ENCODE peak calls at places on chromosomes 13 and 19, in six cellular contexts. One of them, this sample, is unnamed.

GRCh38 chr13:77701305-77701704 is 3.8 kb downstream of the SLAIN1 start:
- DNase-seq in mesendoderm: no peak
- DNase-seq in H1: no peak
- DNase-seq in neuronal stem cell: no peak
- DNase-seq in IMR-90: no peak
- DNase-seq in H9: no peak
- DNase-seq in this sample: no peak

GRCh38 chr19:43534811-43535761 is 2.1 kb downstream of the ZNF575 start:
- DNase-seq in mesendoderm: peak; percentile 93
- DNase-seq in H1: peak; percentile 89
- DNase-seq in neuronal stem cell: peak; percentile 54
- DNase-seq in IMR-90: peak; percentile 61
- DNase-seq in H9: peak; percentile 92
- DNase-seq in this sample: peak; percentile 74

GRCh38 chr13:101523732-101524131 is 71.3 kb downstream of the ITGBL1 start:
- DNase-seq in mesendoderm: no peak
- DNase-seq in H1: no peak
- DNase-seq in neuronal stem cell: no peak
- DNase-seq in IMR-90: peak; percentile 84
- DNase-seq in H9: no peak
- DNase-seq in this sample: peak; percentile 25

GRCh38 chr13:21137696-21138095 is 38.7 kb downstream of the SKA3 start:
- DNase-seq in mesendoderm: peak; percentile 27
- DNase-seq in H1: no peak
- DNase-seq in neuronal stem cell: no peak
- DNase-seq in IMR-90: peak; percentile 49
- DNase-seq in H9: no peak
- DNase-seq in this sample: peak; percentile 44

GRCh38 chr19:30547192-30547591 is 175.0 kb downstream of the ZNF536 start:
- DNase-seq in mesendoderm: no peak
- DNase-seq in H1: no peak
- DNase-seq in neuronal stem cell: no peak
- DNase-seq in IMR-90: no peak
- DNase-seq in H9: no peak
- DNase-seq in this sample: no peak

GRCh38 chr13:96650301-96650886 is 343.9 kb downstream of the OXGR1 start:
- DNase-seq in mesendoderm: peak; percentile 73
- DNase-seq in H1: no peak
- DNase-seq in neuronal stem cell: no peak
- DNase-seq in IMR-90: no peak
- DNase-seq in H9: no peak
- DNase-seq in this sample: peak; percentile 83

GRCh38 chr19:48962029-48962848 is 2.9 kb upstream of the FTL start:
- DNase-seq in mesendoderm: peak; percentile 72
- DNase-seq in H1: peak; percentile 62
- DNase-seq in neuronal stem cell: no peak
- DNase-seq in IMR-90: no peak
- DNase-seq in H9: peak; percentile 71
- DNase-seq in this sample: peak; percentile 53

GRCh38 chr19:5881543-5882299 is 11.4 kb upstream of the FUT5 start:
- DNase-seq in mesendoderm: no peak
- DNase-seq in H1: no peak
- DNase-seq in neuronal stem cell: no peak
- DNase-seq in IMR-90: no peak
- DNase-seq in H9: no peak
- DNase-seq in this sample: no peak

GRCh38 chr13:38223093-38223492 is 126.6 kb upstream of the UFM1 start:
- DNase-seq in mesendoderm: peak; percentile 68
- DNase-seq in H1: no peak
- DNase-seq in neuronal stem cell: peak; percentile 38
- DNase-seq in IMR-90: peak; percentile 1
- DNase-seq in H9: no peak
- DNase-seq in this sample: peak; percentile 31

GRCh38 chr19:41808663-41809566 is 12.5 kb downstream of the CEACAM3 start:
- DNase-seq in mesendoderm: no peak
- DNase-seq in H1: no peak
- DNase-seq in neuronal stem cell: no peak
- DNase-seq in IMR-90: no peak
- DNase-seq in H9: no peak
- DNase-seq in this sample: no peak

GRCh38 chr19:3179739-3180293 is 1.2 kb downstream of the S1PR4 start:
- DNase-seq in mesendoderm: no peak
- DNase-seq in H1: no peak
- DNase-seq in neuronal stem cell: no peak
- DNase-seq in IMR-90: no peak
- DNase-seq in H9: peak; percentile 23
- DNase-seq in this sample: no peak

GRCh38 chr13:111304041-111304544 is 16.3 kb upstream of the TEX29 start:
- DNase-seq in mesendoderm: no peak
- DNase-seq in H1: no peak
- DNase-seq in neuronal stem cell: no peak
- DNase-seq in IMR-90: no peak
- DNase-seq in H9: no peak
- DNase-seq in this sample: no peak

GRCh38 chr13:67075239-67075638 is 154.9 kb downstream of the PCDH9 start:
- DNase-seq in mesendoderm: no peak
- DNase-seq in H1: no peak
- DNase-seq in neuronal stem cell: no peak
- DNase-seq in IMR-90: peak; percentile 15
- DNase-seq in H9: no peak
- DNase-seq in this sample: no peak

DNA sequence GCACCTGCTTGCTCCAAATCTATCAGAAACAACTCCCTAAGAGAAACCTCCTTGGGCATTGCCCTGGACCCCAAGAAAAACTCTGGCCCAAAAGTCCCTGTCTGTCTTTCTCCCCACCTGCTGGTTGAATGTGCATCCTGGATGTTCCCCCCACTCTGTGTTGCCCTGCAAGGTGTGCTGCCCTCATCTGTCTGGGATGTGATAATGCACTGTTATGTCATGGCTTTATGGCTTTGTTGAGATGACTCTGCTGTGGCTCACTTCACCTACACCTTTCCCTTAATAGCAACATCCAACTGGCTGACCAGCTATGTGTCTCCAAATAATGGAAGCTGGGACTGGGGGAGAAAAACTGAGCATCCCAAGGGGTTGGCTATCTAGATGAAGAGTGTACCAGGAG is 2.6 kb downstream of the ZNF20 start:
- DNase-seq in mesendoderm: peak; percentile 77
- DNase-seq in H1: no peak
- DNase-seq in neuronal stem cell: no peak
- DNase-seq in IMR-90: no peak
- DNase-seq in H9: peak; percentile 33
- DNase-seq in this sample: no peak
- H2BK15ac ChIP-seq in mesendoderm: no peak overlapping the region
- H2BK15ac ChIP-seq in H1: no peak overlapping the region
- H2BK15ac ChIP-seq in neuronal stem cell: no peak overlapping the region
- H2BK15ac ChIP-seq in IMR-90: no peak overlapping the region
- H2BK15ac ChIP-seq in H9: no peak overlapping the region
- H2BK15ac ChIP-seq in this sample: no peak overlapping the region

GRCh38 chr19:51157265-51157664 is 15.2 kb downstream of the SIGLEC7 start:
- DNase-seq in mesendoderm: no peak
- DNase-seq in H1: no peak
- DNase-seq in neuronal stem cell: no peak
- DNase-seq in IMR-90: no peak
- DNase-seq in H9: no peak
- DNase-seq in this sample: no peak

GRCh38 chr19:51156710-51157109 is 14.6 kb downstream of the SIGLEC7 start:
- DNase-seq in mesendoderm: peak; percentile 74
- DNase-seq in H1: no peak
- DNase-seq in neuronal stem cell: no peak
- DNase-seq in IMR-90: no peak
- DNase-seq in H9: no peak
- DNase-seq in this sample: no peak

GRCh38 chr19:51159656-51160055 is 17.6 kb downstream of the SIGLEC7 start:
- DNase-seq in mesendoderm: no peak
- DNase-seq in H1: no peak
- DNase-seq in neuronal stem cell: no peak
- DNase-seq in IMR-90: no peak
- DNase-seq in H9: no peak
- DNase-seq in this sample: no peak

GRCh38 chr19:51161266-51161665 is 19.2 kb downstream of the SIGLEC7 start:
- DNase-seq in mesendoderm: no peak
- DNase-seq in H1: no peak
- DNase-seq in neuronal stem cell: no peak
- DNase-seq in IMR-90: no peak
- DNase-seq in H9: no peak
- DNase-seq in this sample: no peak

GRCh38 chr19:51158474-51159129 is 16.5 kb downstream of the SIGLEC7 start:
- DNase-seq in mesendoderm: peak; percentile 81
- DNase-seq in H1: peak; percentile 95
- DNase-seq in neuronal stem cell: peak; percentile 31
- DNase-seq in IMR-90: peak; percentile 7
- DNase-seq in H9: peak; percentile 80
- DNase-seq in this sample: peak; percentile 21
- H2BK15ac ChIP-seq in mesendoderm: no peak overlapping the region
- H2BK15ac ChIP-seq in H1: no peak overlapping the region
- H2BK15ac ChIP-seq in neuronal stem cell: no peak overlapping the region
- H2BK15ac ChIP-seq in IMR-90: no peak overlapping the region
- H2BK15ac ChIP-seq in H9: no peak overlapping the region
- H2BK15ac ChIP-seq in this sample: no peak overlapping the region

GRCh38 chr19:13951043-13951442 is 1.3 kb upstream of the DCAF15 start:
- DNase-seq in mesendoderm: no peak
- DNase-seq in H1: no peak
- DNase-seq in neuronal stem cell: no peak
- DNase-seq in IMR-90: no peak
- DNase-seq in H9: no peak
- DNase-seq in this sample: no peak
- H2BK15ac ChIP-seq in mesendoderm: no peak overlapping the region
- H2BK15ac ChIP-seq in H1: no peak overlapping the region
- H2BK15ac ChIP-seq in neuronal stem cell: no peak overlapping the region
- H2BK15ac ChIP-seq in IMR-90: no peak overlapping the region
- H2BK15ac ChIP-seq in H9: no peak overlapping the region
- H2BK15ac ChIP-seq in this sample: no peak overlapping the region

GRCh38 chr13:23748109-23748508 is 141.1 kb downstream of the MIPEP start:
- DNase-seq in mesendoderm: no peak
- DNase-seq in H1: no peak
- DNase-seq in neuronal stem cell: no peak
- DNase-seq in IMR-90: peak; percentile 51
- DNase-seq in H9: no peak
- DNase-seq in this sample: no peak
- H2BK15ac ChIP-seq in mesendoderm: no peak overlapping the region
- H2BK15ac ChIP-seq in H1: no peak overlapping the region
- H2BK15ac ChIP-seq in neuronal stem cell: no peak overlapping the region
- H2BK15ac ChIP-seq in IMR-90: peak overlapping the region; percentile 9
- H2BK15ac ChIP-seq in H9: no peak overlapping the region
- H2BK15ac ChIP-seq in this sample: no peak overlapping the region

GRCh38 chr19:36745870-36746269 is 26.7 kb downstream of the ZNF850 start:
- DNase-seq in mesendoderm: peak; percentile 50
- DNase-seq in H1: no peak
- DNase-seq in neuronal stem cell: no peak
- DNase-seq in IMR-90: no peak
- DNase-seq in H9: no peak
- DNase-seq in this sample: no peak
- H2BK15ac ChIP-seq in mesendoderm: no peak overlapping the region
- H2BK15ac ChIP-seq in H1: no peak overlapping the region
- H2BK15ac ChIP-seq in neuronal stem cell: no peak overlapping the region
- H2BK15ac ChIP-seq in IMR-90: no peak overlapping the region
- H2BK15ac ChIP-seq in H9: no peak overlapping the region
- H2BK15ac ChIP-seq in this sample: no peak overlapping the region